ENCODE peak calls at places on chromosome 11, in six cellular contexts. I is ovary, E is osteocyte, H is adrenal gland, Z is astrocyte of the cerebellum, L is coronary artery. V is an unnamed sample.

GRCh38 chr11:76313913-76314740 is 66.8 kb downstream of the THAP12 start:
- DNase-seq in I (no peak), E (no peak), H (no peak), Z (no peak), L (no peak), V (peak)

GRCh38 chr11:121391914-121392313 is 60.2 kb upstream of the SORL1 start:
- DNase-seq in I (no peak), E (no peak), H (no peak), Z (no peak), L (no peak), V (no peak)

GRCh38 chr11:5369793-5370192 is 13.8 kb upstream of the OR51M1 start:
- DNase-seq in I (no peak), E (no peak), H (no peak), Z (peak), L (no peak), V (peak)

GRCh38 chr11:32224580-32224979 is 133.7 kb downstream of the RCN1 start:
- DNase-seq in I (no peak), E (peak), H (no peak), Z (no peak), L (no peak), V (no peak)

GRCh38 chr11:20671856-20672546 is 2.6 kb downstream of the NELL1 start:
- DNase-seq in I (no peak), E (no peak), H (no peak), Z (no peak), L (no peak), V (no peak)

GRCh38 chr11:68673291-68673930 is 10.9 kb upstream of the GAL start:
- DNase-seq in I (no peak), E (no peak), H (no peak), Z (peak), L (no peak), V (no peak)

GRCh38 chr11:124199702-124200101 is 16.6 kb downstream of the OR10D3 start:
- DNase-seq in I (no peak), E (no peak), H (no peak), Z (peak), L (no peak), V (no peak)

GRCh38 chr11:12200359-12201015 is 90.1 kb downstream of the MICAL2 start:
- DNase-seq in I (no peak), E (no peak), H (peak), Z (no peak), L (peak), V (no peak)

DNA sequence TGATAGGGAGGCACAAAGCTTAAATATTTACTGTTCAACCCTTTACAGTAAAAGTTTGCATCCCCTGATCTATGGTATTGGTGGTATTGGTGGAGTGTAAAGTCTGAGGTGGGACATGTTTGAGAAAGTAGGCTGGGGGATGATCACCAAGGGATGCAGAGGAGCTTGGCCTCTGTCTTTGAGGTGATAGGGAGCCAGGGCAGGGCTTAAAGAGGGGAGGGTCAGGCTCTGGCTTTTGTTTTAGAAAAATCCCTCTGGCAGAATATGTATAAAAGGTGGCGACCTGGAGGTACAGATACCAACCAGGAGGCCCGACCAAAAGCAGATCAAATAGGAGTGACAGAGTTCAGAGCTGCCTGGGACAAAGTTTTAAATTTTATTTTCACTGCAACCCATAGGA is 59.0 kb downstream of the SWAP70 start:
- DNase-seq in I (no peak), E (no peak), H (no peak), Z (no peak), L (no peak), V (no peak)
- TF ChIP-seq CTCF in I (no peak), E (no peak), H (no peak), Z (no peak), L (no peak), V (no peak)

DNA sequence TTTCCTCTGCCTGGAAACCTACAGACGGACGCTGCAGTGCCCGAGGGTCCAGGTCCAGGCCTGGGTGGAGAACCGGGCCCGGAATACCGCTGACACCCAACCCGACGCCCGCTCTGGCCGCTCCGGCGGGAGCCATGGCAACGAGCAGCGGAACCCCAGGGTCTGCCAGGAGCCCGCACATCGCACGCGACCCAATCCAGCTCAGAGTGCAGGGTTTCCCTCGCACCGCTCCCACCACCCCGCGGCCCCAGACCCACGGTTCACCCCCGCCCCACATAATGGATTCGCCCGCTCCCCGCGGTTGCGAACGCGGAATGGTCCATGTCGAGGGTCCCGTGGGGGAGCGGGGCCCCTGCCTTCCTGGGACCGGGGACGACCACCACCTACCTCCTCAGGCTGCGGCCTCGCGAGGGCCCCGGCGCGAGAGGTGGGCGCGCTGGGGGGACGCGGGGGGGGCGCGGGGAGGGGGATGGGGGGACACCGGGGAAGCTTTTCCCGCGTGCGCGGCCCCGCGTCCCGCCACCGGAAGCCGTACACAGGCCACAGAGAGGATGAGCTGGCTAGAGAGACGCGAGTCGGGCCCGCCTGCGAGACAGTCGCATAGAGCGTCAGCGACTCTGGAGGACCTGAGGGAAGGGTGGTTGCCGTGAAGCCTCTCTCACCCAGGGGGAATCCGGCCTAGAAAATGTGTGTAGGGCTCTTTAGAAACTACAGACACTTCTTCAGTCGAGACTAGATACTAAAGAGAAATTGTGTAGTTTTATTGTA is at the start of gene SSRP1:
- DNase-seq in I (peak), E (peak), H (peak), Z (peak), L (peak), V (peak)
- TF ChIP-seq CTCF in I (no peak), E (no peak), H (no peak), Z (no peak), L (no peak), V (no peak)

GRCh38 chr11:19281555-19281954 is 40.8 kb upstream of the E2F8 start:
- DNase-seq in I (no peak), E (no peak), H (no peak), Z (no peak), L (no peak), V (no peak)
- TF ChIP-seq CTCF in I (no peak), E (no peak), H (no peak), Z (no peak), L (no peak), V (no peak)

GRCh38 chr11:132186193-132186592 is 815.8 kb downstream of the NTM start:
- DNase-seq in I (no peak), E (no peak), H (no peak), Z (no peak), L (no peak), V (no peak)

GRCh38 chr11:132187391-132187790 is 817.0 kb downstream of the NTM start:
- DNase-seq in I (no peak), E (no peak), H (no peak), Z (no peak), L (no peak), V (peak)

GRCh38 chr11:132187814-132188213 is 817.4 kb downstream of the NTM start:
- DNase-seq in I (no peak), E (no peak), H (no peak), Z (no peak), L (no peak), V (no peak)

GRCh38 chr11:132184079-132184478 is 813.7 kb downstream of the NTM start:
- DNase-seq in I (no peak), E (no peak), H (no peak), Z (no peak), L (no peak), V (no peak)

GRCh38 chr11:132186699-132187098 is 816.3 kb downstream of the NTM start:
- DNase-seq in I (no peak), E (no peak), H (no peak), Z (no peak), L (no peak), V (peak)
- TF ChIP-seq CTCF in I (no peak), E (peak), H (no peak), Z (peak), L (no peak), V (peak)

GRCh38 chr11:7514099-7514725 is 413 bp downstream of the PPFIBP2 start:
- DNase-seq in I (no peak), E (no peak), H (peak), Z (no peak), L (no peak), V (no peak)

GRCh38 chr11:7511405-7511804 is 2.4 kb upstream of the PPFIBP2 start:
- DNase-seq in I (peak), E (no peak), H (peak), Z (no peak), L (peak), V (no peak)

GRCh38 chr11:7513210-7514098 is at the start of gene PPFIBP2:
- DNase-seq in I (peak), E (peak), H (peak), Z (peak), L (peak), V (peak)

GRCh38 chr11:7515544-7515943 is 1.7 kb downstream of the PPFIBP2 start:
- DNase-seq in I (no peak), E (no peak), H (no peak), Z (no peak), L (peak), V (no peak)

DNA sequence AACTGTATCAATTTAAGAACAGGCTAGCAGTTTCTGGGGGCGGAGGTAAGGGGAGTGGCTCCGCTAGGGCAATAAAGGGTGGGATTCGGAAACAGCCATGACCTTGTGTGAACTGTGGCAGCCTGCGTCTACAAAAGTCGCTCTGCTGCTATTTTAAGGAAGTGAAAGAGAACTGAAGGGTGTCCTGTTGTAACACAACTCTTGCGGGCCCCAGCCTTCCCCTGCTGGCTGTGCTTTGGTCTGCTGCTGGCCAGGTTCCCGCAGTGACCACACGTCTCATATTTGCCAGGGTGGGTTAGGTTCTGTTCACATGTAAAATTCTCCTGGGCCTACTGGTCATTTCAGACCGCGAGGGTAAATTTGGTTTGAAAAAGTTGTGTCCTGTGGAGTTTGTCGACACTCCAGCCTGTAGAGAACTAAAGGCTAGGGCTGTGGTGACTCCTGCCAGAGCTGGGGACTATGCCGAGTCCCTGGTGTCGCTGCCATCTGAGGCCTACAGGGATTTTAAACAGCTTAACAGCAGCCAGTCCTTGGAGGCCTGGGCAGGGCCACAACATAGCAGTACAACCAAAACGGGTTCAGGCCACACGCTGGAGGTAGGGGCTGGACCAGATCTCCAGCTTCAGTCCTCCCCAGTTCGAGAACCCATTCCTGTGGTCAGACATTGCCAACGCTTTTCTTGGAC is 1.1 kb upstream of the PPFIBP2 start:
- DNase-seq in I (peak), E (no peak), H (peak), Z (peak), L (peak), V (peak)
- TF ChIP-seq CTCF in I (no peak), E (no peak), H (no peak), Z (no peak), L (no peak), V (no peak)